ENCODE peak calls at places on chromosomes 7 and 10, in four cellular contexts. L is fibroblast of the aortic adventitia, R is HTR-8/SVneo, B is activated T-cell treated with anti-CD3 and anti-CD28 coated beads for 1 hour. D is an unnamed sample.

GRCh38 chr7:45644237-45644636 is 70.1 kb downstream of the ADCY1 start:
- DNase-seq in R (no peak), B (no peak), L (no peak), D (no peak)

GRCh38 chr10:132168571-132169030 is 18.1 kb upstream of the DPYSL4 start:
- DNase-seq in B (no peak), R (no peak), L (no peak), D (no peak)

GRCh38 chr10:45547207-45547606 is 125.4 kb downstream of the ZFAND4 start:
- DNase-seq in R (no peak), B (no peak), L (no peak), D (no peak)

GRCh38 chr10:102208311-102209035 is 17.6 kb upstream of the ELOVL3 start:
- DNase-seq in L (peak; percentile 93), B (no peak), R (no peak), D (no peak)

GRCh38 chr10:70445718-70446485 is 4.4 kb upstream of the NODAL start:
- DNase-seq in R (no peak), B (no peak), L (peak; percentile 51), D (no peak)

GRCh38 chr7:85447004-85447403 is 260.1 kb upstream of the SEMA3D start:
- DNase-seq in B (no peak), R (no peak), L (no peak), D (no peak)

GRCh38 chr7:128164061-128164954 is 76.8 kb upstream of the LEP start:
- DNase-seq in R (peak; percentile 27), L (peak; percentile 57), B (no peak), D (no peak)

GRCh38 chr10:123149568-123150228 is 1.8 kb downstream of the HMX2 start:
- DNase-seq in R (no peak), L (no peak), B (no peak), D (peak; percentile 36)

GRCh38 chr7:116663744-116664143 is 8.3 kb upstream of the MET start:
- DNase-seq in R (no peak), L (no peak), B (no peak), D (no peak)

GRCh38 chr7:106313966-106314365 is 29.2 kb upstream of the NAMPT start:
- DNase-seq in B (no peak), R (no peak), L (no peak), D (no peak)

GRCh38 chr10:129388435-129388834 is 78.6 kb upstream of the MGMT start:
- DNase-seq in R (no peak), L (no peak), B (no peak), D (no peak)

GRCh38 chr7:64951250-64951848 is 39.5 kb downstream of the ZNF117 start:
- DNase-seq in R (peak; percentile 34), L (peak; percentile 63), B (no peak), D (peak; percentile 40)

GRCh38 chr10:21464134-21464533 is 61.3 kb downstream of the SKIDA1 start:
- DNase-seq in R (no peak), B (no peak), L (no peak), D (no peak)

GRCh38 chr10:48603421-48604038 is 1.3 kb downstream of the ARHGAP22 start:
- DNase-seq in B (no peak), R (no peak), L (no peak), D (no peak)

D was measured in fibroblast of gingiva.